ENCODE peak calls at places on chromosomes 7 and 10, in eight cellular contexts. H, G, U, T, V, W, F and A are unnamed samples.

GRCh38 chr7:51253157-51253556 is 63.5 kb downstream of the COBL start:
- DNase-seq in W (no peak), H (no peak), G (no peak), T (no peak), F (no peak), V (no peak), U (no peak), A (no peak)

GRCh38 chr10:103758294-103758681 is 97.1 kb downstream of the SH3PXD2A start:
- DNase-seq in T (no peak), V (no peak), G (no peak), U (no peak), F (no peak), W (no peak), H (no peak), A (no peak)

GRCh38 chr10:70518695-70519094 is 40.1 kb downstream of the PALD1 start:
- DNase-seq in G (no peak), W (no peak), U (no peak), H (no peak), T (no peak), F (no peak), V (no peak), A (no peak)

GRCh38 chr10:95758351-95759025 is 2.5 kb downstream of the ENTPD1 start:
- DNase-seq in V (no peak), T (no peak), W (no peak), U (no peak), G (no peak), F (no peak), H (no peak), A (no peak)

GRCh38 chr7:141411133-141411532 is 140.1 kb upstream of the AGK start:
- DNase-seq in W (no peak), G (no peak), F (no peak), H (no peak), V (no peak), U (no peak), T (no peak), A (no peak)

GRCh38 chr7:101124376-101125056 is 2.4 kb upstream of the SERPINE1 start:
- DNase-seq in V (no peak), W (no peak), F (no peak), T (no peak), H (no peak), U (no peak), G (no peak), A (no peak)

GRCh38 chr10:83469719-83470336 is 669.5 kb upstream of the GHITM start:
- DNase-seq in U (no peak), H (no peak), T (no peak), V (no peak), F (no peak), G (no peak), W (no peak), A (no peak)

GRCh38 chr7:154757756-154758155 is 245.2 kb downstream of the PAXIP1 start:
- DNase-seq in H (no peak), U (no peak), T (no peak), W (no peak), F (no peak), G (no peak), V (no peak), A (no peak)

GRCh38 chr10:122494833-122495232 is 33.5 kb downstream of the HTRA1 start:
- DNase-seq in V (peak; percentile 62), T (no peak), H (no peak), G (no peak), U (no peak), F (peak; percentile 47), W (peak; percentile 43), A (peak; percentile 91)

GRCh38 chr10:48468866-48469511 is 135.9 kb downstream of the ARHGAP22 start:
- DNase-seq in V (no peak), W (no peak), H (peak; percentile 36), U (peak; percentile 6), G (peak; percentile 67), F (no peak), T (no peak), A (peak; percentile 77)

GRCh38 chr10:29326886-29327789 is 38.3 kb downstream of the LYZL1 start:
- DNase-seq in V (no peak), G (no peak), U (no peak), H (no peak), W (no peak), T (no peak), F (no peak), A (no peak)

GRCh38 chr10:86960863-86961434 is 2.5 kb downstream of the SNCG start:
- DNase-seq in F (peak; percentile 16), U (no peak), G (peak; percentile 71), H (peak; percentile 38), V (peak; percentile 23), W (no peak), T (no peak), A (peak; percentile 78)

GRCh38 chr7:135291809-135292253 is 58.2 kb downstream of the STRA8 start:
- DNase-seq in F (no peak), T (no peak), W (no peak), G (no peak), U (no peak), H (no peak), V (no peak), A (peak; percentile 60)

GRCh38 chr10:124455441-124455840 is 5.6 kb upstream of the NKX1-2 start:
- DNase-seq in T (no peak), W (no peak), H (no peak), G (no peak), U (no peak), F (no peak), V (no peak), A (no peak)

GRCh38 chr7:2114052-2114451 is 118.7 kb downstream of the MAD1L1 start:
- DNase-seq in W (no peak), G (no peak), H (no peak), U (no peak), T (no peak), F (no peak), V (no peak), A (no peak)

GRCh38 chr7:33185786-33186185 is 56.4 kb downstream of the BBS9 start:
- DNase-seq in T (no peak), V (no peak), H (no peak), G (no peak), F (no peak), W (no peak), U (no peak), A (no peak)

GRCh38 chr7:39410582-39410981 is 155.6 kb upstream of the YAE1 start:
- DNase-seq in T (no peak), H (no peak), G (no peak), F (no peak), W (no peak), U (no peak), V (no peak), A (no peak)

GRCh38 chr10:124696446-124697392 is 47.5 kb downstream of the FAM53B start:
- DNase-seq in F (no peak), W (no peak), V (no peak), T (no peak), G (peak; percentile 73), H (no peak), U (no peak), A (no peak)

GRCh38 chr7:96178581-96178980 is 143.3 kb downstream of the SLC25A13 start:
- DNase-seq in G (no peak), U (no peak), T (no peak), W (no peak), V (no peak), F (no peak), H (no peak), A (no peak)

DNA sequence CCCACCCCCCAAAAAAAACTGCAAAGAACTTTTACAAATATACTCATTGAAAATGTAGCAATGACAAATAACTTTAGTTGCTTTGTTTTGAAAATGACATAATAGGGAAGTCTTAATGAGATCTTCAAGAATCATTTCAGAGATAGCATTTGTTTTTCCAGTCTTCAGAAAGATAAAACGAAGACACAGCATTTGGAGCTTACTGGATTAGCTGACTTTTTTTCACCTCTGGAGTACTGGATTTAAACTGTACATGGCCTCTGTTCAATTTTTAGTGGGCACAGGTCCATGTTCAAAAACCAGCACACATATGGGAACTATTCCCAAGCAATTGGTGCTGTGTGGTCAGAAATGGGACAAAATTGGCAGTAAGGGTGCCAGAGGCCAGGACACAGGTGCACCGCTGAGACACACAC is 3.9 kb downstream of the RAB11FIP2 start:
- DNase-seq in G (no peak), F (no peak), T (no peak), H (no peak), V (no peak), W (no peak), U (peak; percentile 15), A (no peak)
- TF ChIP-seq POLR2A in G (no peak), F (no peak), T (no peak), H (no peak), V (no peak), W (no peak), U (no peak), A (no peak)

GRCh38 chr7:134179321-134179720 is 52.2 kb downstream of the LRGUK start:
- DNase-seq in V (no peak), T (no peak), H (no peak), U (no peak), F (no peak), G (no peak), W (no peak), A (no peak)

GRCh38 chr7:134175724-134176350 is 48.7 kb downstream of the LRGUK start:
- DNase-seq in W (no peak), T (no peak), V (no peak), G (no peak), F (no peak), H (no peak), U (no peak), A (no peak)

GRCh38 chr7:134174797-134175261 is 47.7 kb downstream of the LRGUK start:
- DNase-seq in T (no peak), V (no peak), H (no peak), W (peak; percentile 9), G (no peak), F (no peak), U (no peak), A (no peak)
- H3K4me3 ChIP-seq in T (no peak overlapping the region), V (no peak overlapping the region), H (no peak overlapping the region), W (no peak overlapping the region), G (no peak overlapping the region), F (no peak overlapping the region), U (no peak overlapping the region), A (no peak overlapping the region)

GRCh38 chr10:80199828-80200227 is 5.5 kb downstream of the ANXA11 start:
- DNase-seq in G (no peak), V (peak; percentile 71), F (peak; percentile 41), W (peak; percentile 66), H (no peak), T (no peak), U (peak; percentile 47), A (peak; percentile 65)
- TF ChIP-seq CTCF in G (peak; percentile 31), V (peak; percentile 12), F (no peak), W (peak; percentile 37), H (no peak), T (no peak), U (no peak), A (no peak)

DNA sequence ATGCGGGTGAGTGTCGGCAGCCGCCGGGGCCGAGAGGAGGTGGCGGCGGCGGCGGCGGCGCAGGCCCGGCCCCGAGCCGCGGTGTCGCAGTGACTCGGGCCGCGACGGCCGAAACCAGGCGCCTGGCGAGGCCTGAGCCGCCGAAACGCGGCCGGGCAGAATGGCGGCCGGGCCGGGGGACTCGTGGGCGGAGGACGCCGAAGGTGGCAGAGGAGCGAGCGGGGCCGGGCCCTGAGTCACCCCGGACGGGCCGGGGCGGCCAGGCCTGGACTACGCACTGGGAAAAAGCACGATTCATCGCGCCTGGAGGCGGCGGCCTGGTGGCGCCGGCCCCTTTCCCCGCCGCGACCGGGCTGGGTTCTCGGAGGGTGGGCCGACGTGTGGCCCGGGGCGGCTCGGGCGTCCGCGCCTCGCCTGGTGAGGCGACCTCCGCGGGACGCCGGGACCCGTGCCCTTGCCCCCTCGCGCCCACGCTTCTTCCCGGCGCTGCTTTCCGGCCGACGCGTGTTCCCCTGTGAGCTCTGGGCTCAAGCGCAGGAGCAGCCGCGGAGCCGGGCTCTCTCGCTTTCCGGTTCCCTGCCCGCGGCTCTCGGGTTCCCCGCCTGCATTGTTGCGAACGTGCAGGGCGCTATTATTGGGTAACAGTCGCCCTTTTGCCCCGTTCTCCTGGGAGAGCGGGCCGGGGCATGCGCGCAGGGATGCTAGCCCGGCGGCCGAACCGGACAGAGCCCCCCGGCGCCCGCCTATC is 495 bp downstream of the CUL1 start:
- DNase-seq in F (peak; percentile 72), G (peak; percentile 94), H (no peak), T (no peak), V (peak; percentile 66), U (peak; percentile 50), W (peak; percentile 33), A (peak; percentile 33)
- TF ChIP-seq POLR2A in F (peak; percentile 57), G (no peak), H (no peak), T (no peak), V (no peak), U (no peak), W (no peak), A (no peak)